ENCODE peak calls at places on chromosomes 12 and 14, in four cellular contexts. K, Q, L and Z are unnamed samples.

GRCh38 chr14:81435578-81436295 is 35.6 kb upstream of the STON2 start:
- DNase-seq in K (peak; percentile 51), Q (peak; percentile 69), L (peak; percentile 52), Z (peak; percentile 59)

GRCh38 chr14:68687746-68688145 is 105.1 kb downstream of the ZFP36L1 start:
- DNase-seq in K (peak; percentile 82), Q (no peak), L (no peak), Z (no peak)

GRCh38 chr14:105935384-105935783 is 409.0 kb downstream of the TMEM121 start:
- DNase-seq in K (no peak), Q (no peak), L (no peak), Z (no peak)

GRCh38 chr12:41008472-41008871 is 179.6 kb upstream of the PDZRN4 start:
- DNase-seq in K (no peak), Q (no peak), L (no peak), Z (no peak)

GRCh38 chr12:24679135-24679534 is 269.8 kb downstream of the BCAT1 start:
- DNase-seq in K (no peak), Q (no peak), L (no peak), Z (no peak)

GRCh38 chr14:35420036-35420811 is 15.7 kb upstream of the NFKBIA start:
- DNase-seq in K (no peak), Q (no peak), L (no peak), Z (no peak)

GRCh38 chr14:20743556-20743955 is 2.1 kb upstream of the EDDM3A start:
- DNase-seq in K (no peak), Q (no peak), L (no peak), Z (no peak)

GRCh38 chr14:101116486-101117130 is 213.1 kb upstream of the RTL1 start:
- DNase-seq in K (no peak), Q (no peak), L (no peak), Z (no peak)

DNA sequence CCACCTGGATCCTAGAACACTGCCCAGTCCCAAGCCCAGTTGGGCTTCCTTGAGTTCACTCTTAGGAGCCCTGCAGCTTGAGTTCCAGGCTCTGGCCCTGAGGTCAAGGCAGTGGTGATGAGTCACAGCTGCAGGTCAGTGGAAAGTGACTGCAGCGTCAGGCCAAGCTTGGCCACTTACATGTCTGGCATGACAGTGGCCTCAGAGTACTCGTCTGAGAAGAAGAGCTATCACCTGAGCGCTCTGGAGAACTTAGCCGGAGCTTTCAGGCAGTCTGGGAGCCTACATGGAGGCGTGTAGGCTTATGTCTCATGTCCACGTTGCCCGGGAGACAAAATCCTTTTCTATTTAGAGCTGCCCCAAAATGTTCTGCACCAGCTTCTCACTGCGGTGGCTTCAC is 75.6 kb downstream of the ARL6IP4 start:
- DNase-seq in K (no peak), Q (no peak), L (no peak), Z (no peak)
- TF ChIP-seq CTCF in K (no peak), Q (no peak), L (no peak), Z (no peak)

GRCh38 chr14:99971929-99972747 is 93.1 kb upstream of the EVL start:
- DNase-seq in K (peak; percentile 43), Q (no peak), L (no peak), Z (peak; percentile 36)
- TF ChIP-seq POLR2A in K (no peak), Q (no peak), L (no peak), Z (no peak)

DNA sequence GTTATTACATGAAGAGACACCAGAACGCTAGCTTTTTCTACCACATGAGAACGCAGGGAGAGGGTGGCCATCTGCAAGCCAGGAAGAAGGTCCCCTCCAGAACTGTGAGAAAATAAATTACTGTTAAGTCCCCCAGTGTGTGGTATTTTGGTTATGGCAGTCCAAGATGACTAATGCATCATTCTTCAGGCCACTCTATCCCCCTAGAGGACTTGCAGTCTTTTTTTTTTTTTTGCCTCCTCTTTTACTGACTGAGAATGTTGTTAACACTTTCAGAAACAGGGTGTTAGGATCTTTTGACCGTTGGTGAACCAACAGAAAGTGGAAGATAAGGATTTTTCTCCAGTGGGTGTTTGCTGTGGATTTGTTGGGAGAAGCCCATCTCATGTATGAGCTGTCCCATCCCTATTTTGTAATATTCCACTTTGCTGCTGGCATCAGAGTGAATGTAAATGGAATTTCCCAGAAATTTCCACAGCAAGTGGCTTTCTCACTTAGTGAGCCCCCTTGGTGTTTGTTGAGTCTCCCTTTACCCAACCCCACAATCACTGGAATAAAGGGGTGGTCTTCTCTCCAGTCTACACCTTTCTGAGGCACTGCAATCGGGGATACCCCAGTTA is 37.9 kb downstream of the MARK3 start:
- DNase-seq in K (no peak), Q (no peak), L (no peak), Z (no peak)
- TF ChIP-seq CTCF in K (no peak), Q (no peak), L (no peak), Z (no peak)

DNA sequence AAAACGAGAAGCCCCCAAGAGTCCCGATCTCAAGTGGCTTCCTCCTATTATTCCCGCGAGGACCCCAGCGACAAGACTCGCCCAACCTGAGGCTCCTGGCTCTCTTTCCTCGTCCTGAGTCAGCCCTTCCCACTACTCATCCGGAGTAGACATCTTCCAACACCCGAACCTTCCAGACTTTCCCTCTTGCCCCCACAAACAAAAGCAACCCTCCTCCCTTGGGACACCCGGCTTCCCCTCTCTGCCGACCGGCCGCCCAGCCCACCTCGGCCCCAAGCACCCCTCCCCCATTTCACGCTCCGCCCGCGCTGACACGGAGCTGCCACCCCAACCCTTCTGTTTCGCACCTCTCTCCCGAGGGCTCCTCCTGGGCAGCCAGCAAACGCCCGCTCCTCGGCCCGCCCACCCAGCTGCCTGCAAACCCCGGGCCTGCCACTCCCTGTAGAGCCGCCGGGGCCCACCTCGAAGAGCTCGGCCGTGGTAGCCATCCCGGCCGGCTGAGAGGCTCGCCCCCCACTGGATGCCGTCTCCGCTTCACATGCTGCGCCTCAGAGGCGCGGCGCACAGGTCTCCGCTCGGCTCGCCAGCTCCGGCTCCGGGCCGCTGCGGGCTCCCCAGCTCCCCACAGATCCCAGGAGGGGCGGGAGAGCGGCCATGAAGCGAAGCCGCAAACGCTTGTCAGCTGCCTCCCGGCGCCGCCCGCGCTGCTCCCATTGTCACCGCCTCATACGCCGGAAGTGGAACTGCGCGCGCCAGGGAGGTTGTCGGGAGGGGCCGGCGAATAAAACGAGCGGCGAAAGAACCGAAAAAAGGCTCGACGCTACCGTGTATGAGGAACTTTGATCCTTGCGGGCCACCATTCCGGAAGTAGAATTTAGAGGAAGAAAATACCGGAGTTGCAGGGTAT is at the start of the genes AP5M1 and EXOC5:
- DNase-seq in K (peak; percentile 66), Q (peak; percentile 95), L (peak; percentile 89), Z (peak; percentile 96)
- TF ChIP-seq POLR2A in K (peak; percentile 58), Q (no peak), L (peak; percentile 78), Z (peak; percentile 72)

DNA sequence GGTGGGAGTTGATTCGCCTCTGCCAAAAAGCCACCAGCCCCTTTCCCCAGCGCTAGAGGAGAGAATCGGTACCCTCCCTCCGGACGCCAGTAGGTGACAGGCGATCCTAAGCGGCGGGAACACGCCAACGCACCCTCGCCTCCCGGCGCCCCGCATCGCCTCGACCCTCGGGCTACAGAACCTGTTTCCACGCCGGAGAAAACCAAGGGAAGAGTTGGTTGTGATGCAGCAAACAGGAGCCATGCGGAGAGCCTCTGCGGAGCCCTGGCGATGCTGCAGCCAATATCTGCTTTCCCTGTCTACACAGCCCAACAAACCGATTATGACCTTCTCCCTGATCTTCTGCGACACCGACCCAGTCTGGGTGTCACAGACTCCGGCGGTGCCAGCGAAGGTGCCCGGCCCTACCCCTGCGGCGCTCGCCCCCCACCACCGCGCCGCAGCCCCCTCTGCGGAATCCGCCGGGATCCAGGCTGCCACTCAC is 523 bp downstream of the PRICKLE1 start:
- DNase-seq in K (peak; percentile 41), Q (peak; percentile 60), L (peak; percentile 37), Z (no peak)
- TF ChIP-seq CTCF in K (peak; percentile 50), Q (peak; percentile 74), L (peak; percentile 53), Z (peak; percentile 26)

DNA sequence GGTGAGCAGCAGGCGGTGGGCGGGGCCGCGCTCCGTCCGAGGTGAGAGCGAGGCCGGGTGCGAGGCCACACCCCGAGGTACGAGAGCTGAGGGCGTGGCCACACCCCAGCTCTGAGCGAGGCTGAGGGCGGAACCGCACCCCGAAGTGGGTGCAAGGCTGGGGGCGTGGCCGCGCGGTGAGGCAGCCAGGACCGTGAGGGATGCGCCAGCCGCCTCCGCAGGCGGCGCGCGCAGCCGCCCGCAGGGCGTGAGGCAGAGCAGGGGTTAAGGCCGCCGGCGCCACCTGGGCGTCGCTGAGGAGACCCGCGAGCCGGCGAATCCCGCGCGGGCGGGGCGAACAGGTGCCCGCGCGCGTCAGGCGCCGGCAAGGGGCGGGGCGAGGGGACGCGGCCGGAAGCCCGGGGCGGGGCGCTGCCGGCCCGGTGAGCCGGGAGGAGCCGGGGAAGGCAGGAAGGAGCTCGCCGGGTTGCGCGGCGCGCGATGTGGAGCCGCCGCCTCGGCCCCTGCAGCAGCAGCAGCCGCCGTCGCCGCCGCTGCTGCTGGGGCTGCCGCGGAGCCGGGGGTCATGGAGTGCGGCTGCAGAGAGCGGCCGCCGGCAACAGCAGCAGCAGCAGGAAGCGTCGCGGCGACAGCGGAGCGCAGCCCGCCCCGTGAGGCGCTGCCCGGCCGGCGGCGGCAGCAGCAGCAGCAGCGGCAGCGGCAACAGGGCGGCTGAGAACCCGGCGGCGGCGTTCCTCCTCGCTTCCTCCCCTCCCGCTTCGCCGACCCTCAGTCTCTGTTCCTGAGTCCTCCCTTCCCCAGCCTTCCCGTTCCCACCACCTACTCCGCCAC is at the start of gene BICDL1:
- DNase-seq in K (peak; percentile 82), Q (peak; percentile 43), L (peak; percentile 94), Z (peak; percentile 87)
- TF ChIP-seq POLR2A in K (peak; percentile 32), Q (no peak), L (no peak), Z (peak; percentile 74)

GRCh38 chr14:61187642-61187905 is 93.6 kb downstream of the TMEM30B start:
- DNase-seq in K (no peak), Q (no peak), L (no peak), Z (no peak)

GRCh38 chr14:61186793-61187641 is 94.1 kb downstream of the TMEM30B start:
- DNase-seq in K (no peak), Q (no peak), L (no peak), Z (no peak)

GRCh38 chr14:61190341-61190740 is 90.8 kb downstream of the TMEM30B start:
- DNase-seq in K (no peak), Q (no peak), L (no peak), Z (no peak)

GRCh38 chr14:61188196-61188595 is 92.9 kb downstream of the TMEM30B start:
- DNase-seq in K (peak; percentile 43), Q (peak; percentile 48), L (peak; percentile 15), Z (peak; percentile 57)

GRCh38 chr14:61188936-61189808 is 92.0 kb downstream of the TMEM30B start:
- DNase-seq in K (peak; percentile 87), Q (peak; percentile 66), L (peak; percentile 51), Z (peak; percentile 50)
- TF ChIP-seq CTCF in K (peak; percentile 76), Q (peak; percentile 61), L (peak; percentile 40), Z (peak; percentile 24)

GRCh38 chr12:751828-752672 is at the start of gene WNK1:
- DNase-seq in K (peak; percentile 99), Q (peak; percentile 98), L (peak; percentile 96), Z (peak; percentile 98)
- TF ChIP-seq POLR2A in K (peak; percentile 87), Q (peak; percentile 92), L (peak; percentile 88), Z (peak; percentile 91)

DNA sequence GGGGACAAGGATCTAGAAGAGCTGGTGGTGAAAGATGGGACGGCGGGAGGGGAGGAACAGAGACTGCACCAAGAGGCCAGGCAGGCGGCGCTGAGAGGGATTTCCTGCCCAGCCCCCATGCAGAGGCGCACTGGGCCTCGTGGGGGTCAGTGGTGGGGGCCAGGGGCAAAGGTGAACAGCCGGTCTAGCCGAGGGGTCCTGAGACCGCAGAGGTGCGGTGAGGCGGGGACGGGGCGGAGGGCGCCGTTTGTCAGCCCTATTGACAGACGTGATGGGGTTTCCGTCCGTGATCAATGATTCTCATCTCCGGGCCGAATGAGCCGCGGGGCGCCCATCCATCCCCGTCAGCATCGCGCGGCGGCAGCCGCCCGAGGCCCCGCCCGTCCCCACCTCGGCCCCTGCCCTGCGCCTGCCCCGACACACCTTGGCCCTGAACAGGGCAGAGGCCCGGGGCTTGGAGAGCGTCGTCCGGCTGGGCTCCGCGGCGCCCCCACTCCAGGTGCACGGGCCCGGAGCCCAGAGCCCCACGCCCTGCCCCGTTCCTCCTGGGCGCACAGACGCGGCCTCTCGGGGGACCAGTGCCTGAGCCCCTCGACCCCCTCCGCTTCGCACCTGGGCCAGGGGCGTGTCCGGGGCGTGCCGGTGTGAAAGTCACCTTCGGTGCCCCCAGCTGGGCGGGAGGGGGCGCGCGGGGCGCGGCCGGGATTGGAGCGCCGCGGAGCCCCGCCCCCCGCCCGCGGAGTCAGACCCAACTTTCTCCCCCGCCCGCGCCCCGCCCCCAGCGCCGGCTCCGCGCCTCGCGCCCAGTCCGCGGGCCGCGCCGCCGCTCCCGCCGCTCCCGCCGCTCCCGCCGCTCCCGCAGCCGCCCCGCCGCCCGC is at the start of gene NXPH4:
- DNase-seq in K (peak; percentile 44), Q (no peak), L (peak; percentile 48), Z (no peak)
- TF ChIP-seq CTCF in K (peak; percentile 21), Q (no peak), L (no peak), Z (no peak)